ENCODE peak calls at places on chromosomes 7 and 10, in six cellular contexts. N is tibial artery, L is prostate gland, Q is astrocyte of the spinal cord, A is AG10803, O is retinal pigment epithelial cell. W is an unnamed sample.

GRCh38 chr10:14271621-14272020 is 59.1 kb downstream of the FRMD4A start:
- DNase-seq in N (no peak), L (no peak), Q (no peak), A (no peak), O (no peak), W (no peak)

GRCh38 chr10:122487231-122487765 is 25.9 kb downstream of the HTRA1 start:
- DNase-seq in N (peak; percentile 60), L (peak; percentile 28), Q (peak; percentile 43), A (no peak), O (peak; percentile 75), W (no peak)

GRCh38 chr10:78977761-78978305 is 90.9 kb upstream of the ZMIZ1 start:
- DNase-seq in N (peak; percentile 86), L (no peak), Q (peak; percentile 72), A (peak; percentile 91), O (peak; percentile 67), W (peak; percentile 93)

GRCh38 chr7:35384761-35385700 is 131.1 kb upstream of the TBX20 start:
- DNase-seq in N (no peak), L (no peak), Q (no peak), A (no peak), O (no peak), W (no peak)

GRCh38 chr10:103661198-103661950 is 167.9 kb downstream of the NEURL1 start:
- DNase-seq in N (peak; percentile 98), L (peak; percentile 83), Q (peak; percentile 84), A (peak; percentile 95), O (no peak), W (peak; percentile 95)

GRCh38 chr7:17663056-17663675 is 277.1 kb downstream of the SNX13 start:
- DNase-seq in N (no peak), L (no peak), Q (peak; percentile 67), A (peak; percentile 90), O (no peak), W (peak; percentile 93)

GRCh38 chr7:74092321-74092963 is 8.8 kb downstream of the LIMK1 start:
- DNase-seq in N (no peak), L (no peak), Q (no peak), A (no peak), O (no peak), W (no peak)

GRCh38 chr7:12943781-12944180 is 256.3 kb downstream of the ARL4A start:
- DNase-seq in N (no peak), L (no peak), Q (no peak), A (no peak), O (no peak), W (no peak)

GRCh38 chr7:119999743-120000475 is 273.1 kb upstream of the KCND2 start:
- DNase-seq in N (no peak), L (no peak), Q (peak; percentile 26), A (no peak), O (no peak), W (no peak)
- TF ChIP-seq CTCF in N (no peak), L (no peak), Q (no peak), A (no peak), O (no peak), W (no peak)

GRCh38 chr10:6039711-6040110 is 22.5 kb downstream of the IL2RA start:
- DNase-seq in N (no peak), L (no peak), Q (no peak), A (no peak), O (no peak), W (no peak)
- H3K4me3 ChIP-seq in N (no peak overlapping the region), L (no peak overlapping the region), Q (no peak overlapping the region), A (no peak overlapping the region), O (no peak overlapping the region), W (no peak overlapping the region)

GRCh38 chr10:46255696-46256355 is 31.0 kb upstream of the ANTXRL start:
- DNase-seq in N (peak; percentile 81), L (no peak), Q (no peak), A (peak; percentile 24), O (no peak), W (peak; percentile 2)
- TF ChIP-seq CTCF in N (peak; percentile 6), L (no peak), Q (peak; percentile 48), A (peak; percentile 25), O (peak; percentile 66), W (peak; percentile 25)

GRCh38 chr10:126911301-126911700 is 6.1 kb downstream of the DOCK1 start:
- DNase-seq in N (no peak), L (no peak), Q (no peak), A (no peak), O (no peak), W (no peak)
- H3K4me3 ChIP-seq in N (no peak overlapping the region), L (no peak overlapping the region), Q (no peak overlapping the region), A (no peak overlapping the region), O (no peak overlapping the region), W (no peak overlapping the region)

W was measured in fibroblast of mammary gland.